ENCODE peak calls at places on chromosomes 3 and 15, in ten cellular contexts. J is activated T-cell treated with anti-CD3 and anti-CD28 coated beads, Interleukin-2, amount 50 U/mL, for 4 hours; S is Right ventricle myocardium superior; R is activated CD4-positive, alpha-beta T cell treated with anti-CD3 and anti-CD28 coated beads for 36 hours; Q is heart right ventricle; P is activated naive CD8-positive, alpha-beta T cell treated with anti-CD3 and anti-CD28 coated beads, Interleukin-2, amount 50 U/mL, for 24 hours; B is aorta; F is right cardiac atrium; I is natural killer cell; N is activated CD8-positive, alpha-beta memory T cell treated with anti-CD3 and anti-CD28 coated beads, Interleukin-2, amount 10 ng/mL, durations not matched to agents 7 days and 5 days. V is an unnamed sample.

GRCh38 chr3:27826448-27826847 is 104.3 kb upstream of the EOMES start:
- ATAC-seq in R (no peak), S (no peak), F (no peak), Q (no peak), J (no peak), N (no peak), I (no peak), B (no peak), P (no peak), V (no peak)

GRCh38 chr15:74869726-74870407 is 3.3 kb downstream of the SCAMP2 start:
- ATAC-seq in F (peak), Q (peak), P (peak), I (peak), S (peak), B (no peak), N (peak), J (peak), R (peak), V (peak)

GRCh38 chr3:52047295-52047960 is 8.9 kb downstream of the DUSP7 start:
- ATAC-seq in P (no peak), N (no peak), F (peak), S (peak), R (no peak), B (peak), J (no peak), I (no peak), Q (peak), V (no peak)

GRCh38 chr3:72745146-72745976 is 102.9 kb downstream of the SHQ1 start:
- ATAC-seq in F (peak), N (no peak), B (no peak), P (peak), I (no peak), R (no peak), Q (peak), S (no peak), J (no peak), V (no peak)

GRCh38 chr3:127493924-127494646 is 96.4 kb downstream of the TPRA1 start:
- ATAC-seq in Q (no peak), J (no peak), N (no peak), F (no peak), R (no peak), P (no peak), I (no peak), S (no peak), B (no peak), V (no peak)

GRCh38 chr3:9809615-9810356 is at the start of gene TTLL3:
- ATAC-seq in Q (peak), I (peak), B (peak), J (peak), N (peak), S (peak), P (peak), F (peak), R (peak), V (peak)

GRCh38 chr15:99155961-99156443 is 51.1 kb downstream of the SYNM start:
- ATAC-seq in S (no peak), Q (no peak), N (peak), B (no peak), J (no peak), R (peak), P (peak), F (no peak), I (peak), V (no peak)

GRCh38 chr15:35648941-35649340 is 103.0 kb upstream of the DPH6 start:
- ATAC-seq in J (no peak), R (no peak), N (no peak), B (no peak), I (no peak), S (no peak), Q (no peak), P (no peak), F (no peak), V (no peak)

V was measured in stimulated activated memory B cell treated with anti-CD40 and anti-IgM and Interleukin-4, amounts not matched to agents 10 μg/mL and 1 μg/mL and 100 μg/mL, for 72 hours.